ENCODE peak calls at places on chromosome 10, in nine cellular contexts. M, U, W, C, S, R, H, P and I are unnamed samples.

GRCh38 chr10:6300106-6300783 is 97.5 kb downstream of the PFKFB3 start:
- DNase-seq in H (peak), W (peak), S (no peak), C (no peak), U (no peak), R (peak), P (no peak), M (no peak), I (no peak)

GRCh38 chr10:46283945-46284285 is 2.9 kb upstream of the ANTXRL start:
- DNase-seq in H (no peak), S (no peak), M (no peak), W (no peak), R (peak), C (no peak), P (no peak), U (no peak), I (no peak)

GRCh38 chr10:6044060-6044459 is 18.1 kb downstream of the IL2RA start:
- DNase-seq in U (no peak), S (no peak), M (no peak), C (no peak), W (no peak), H (no peak), R (no peak), P (no peak), I (no peak)

GRCh38 chr10:6225263-6225814 is 22.6 kb downstream of the PFKFB3 start:
- DNase-seq in S (no peak), H (no peak), M (no peak), R (no peak), P (no peak), W (no peak), U (no peak), C (no peak), I (no peak)

GRCh38 chr10:118729641-118730258 is 25.0 kb downstream of the CACUL1 start:
- DNase-seq in C (no peak), R (no peak), S (no peak), U (no peak), M (no peak), W (no peak), P (no peak), H (no peak), I (no peak)

GRCh38 chr10:20970044-20970443 is 72.9 kb upstream of the NEBL start:
- DNase-seq in U (no peak), M (no peak), S (peak), H (no peak), P (no peak), R (no peak), W (no peak), C (no peak), I (no peak)

GRCh38 chr10:130027716-130028464 is 63.8 kb upstream of the EBF3 start:
- DNase-seq in H (no peak), P (peak), U (no peak), C (peak), M (no peak), R (no peak), S (no peak), W (peak), I (no peak)

GRCh38 chr10:113069595-113069994 is 119.5 kb downstream of the TCF7L2 start:
- DNase-seq in R (no peak), M (no peak), C (no peak), W (no peak), U (no peak), H (no peak), P (no peak), S (no peak), I (no peak)

GRCh38 chr10:69506834-69507643 is 55.8 kb downstream of the TSPAN15 start:
- DNase-seq in R (no peak), U (no peak), H (no peak), C (no peak), W (no peak), M (no peak), S (no peak), P (no peak), I (no peak)

GRCh38 chr10:588246-589165 is 101.0 kb downstream of the DIP2C start:
- DNase-seq in S (peak), C (no peak), H (no peak), P (no peak), U (no peak), W (peak), M (no peak), R (no peak), I (no peak)

GRCh38 chr10:3749597-3750351 is 35.2 kb downstream of the KLF6 start:
- DNase-seq in H (no peak), U (no peak), P (peak), C (no peak), W (peak), R (no peak), M (no peak), S (peak), I (no peak)

GRCh38 chr10:125567529-125567928 is 115.4 kb downstream of the TEX36 start:
- DNase-seq in U (no peak), H (no peak), P (no peak), S (no peak), C (no peak), W (no peak), R (no peak), M (no peak), I (no peak)

GRCh38 chr10:119403927-119404326 is 138.6 kb downstream of the RGS10 start:
- DNase-seq in P (no peak), H (no peak), C (no peak), U (no peak), S (no peak), W (no peak), M (no peak), R (no peak), I (no peak)

GRCh38 chr10:70770001-70770400 is 15.2 kb downstream of the TBATA start:
- DNase-seq in R (no peak), C (no peak), M (no peak), H (no peak), P (no peak), U (no peak), W (no peak), S (no peak), I (no peak)